ENCODE peak calls at places on chromosomes 5 and 9, in six cellular contexts. I is left ventricle myocardium inferior, E is HepG2, N is PC-3, X is psoas muscle, B is dorsolateral prefrontal cortex. U is an unnamed sample. For H3K27me3, the result is how much of the 10 kb centered on the place peaks cover.

GRCh38 chr5:71830626-71831539 is 111.8 kb downstream of the CARTPT start:
- DNase-seq in B (peak), N (peak), I (peak), E (no peak), X (peak), U (no peak)

GRCh38 chr5:177531209-177531940 is 14.6 kb upstream of the DDX41 start:
- DNase-seq in X (no peak), B (no peak), E (no peak), I (no peak), N (peak), U (no peak)

GRCh38 chr9:120692901-120693573 is 21.2 kb downstream of the MEGF9 start:
- DNase-seq in X (no peak), N (no peak), B (no peak), I (no peak), E (no peak), U (no peak)

GRCh38 chr5:109062669-109063068 is 315.0 kb downstream of the FER start:
- DNase-seq in N (no peak), X (no peak), I (no peak), B (no peak), E (no peak), U (no peak)

GRCh38 chr9:221989-222776 is 7.5 kb downstream of the DOCK8 start:
- DNase-seq in N (no peak), I (no peak), E (peak), B (no peak), X (no peak), U (no peak)

GRCh38 chr5:7218146-7218545 is 177.8 kb upstream of the ADCY2 start:
- DNase-seq in I (no peak), B (no peak), E (no peak), X (no peak), N (no peak), U (no peak)

GRCh38 chr9:122453677-122454135 is 24.0 kb downstream of the OR1J1 start:
- DNase-seq in B (no peak), I (no peak), X (no peak), E (no peak), N (no peak), U (no peak)

GRCh38 chr5:1747079-1747802 is 52.4 kb downstream of the MRPL36 start:
- DNase-seq in B (no peak), N (no peak), E (no peak), X (peak), I (no peak), U (no peak)

GRCh38 chr9:75715360-75715759 is 175.1 kb upstream of the PCSK5 start:
- DNase-seq in B (no peak), N (no peak), E (no peak), I (no peak), X (no peak), U (no peak)

GRCh38 chr5:157540707-157541451 is 34.7 kb downstream of the ADAM19 start:
- DNase-seq in B (peak), E (no peak), X (peak), N (no peak), I (peak), U (no peak)

GRCh38 chr5:2306711-2307110 is 424.0 kb upstream of the IRX4 start:
- DNase-seq in E (no peak), B (no peak), I (no peak), X (no peak), N (no peak), U (no peak)

GRCh38 chr9:108877524-108877923 is 15.5 kb downstream of the ACTL7A start:
- DNase-seq in I (no peak), E (no peak), N (no peak), B (no peak), X (no peak), U (no peak)
- H3K27me3 ChIP-seq in I (under half), E (under half), N (under half), B (under half), X (under half), U (under half)

GRCh38 chr5:136510481-136510880 is 145.1 kb upstream of the TRPC7 start:
- DNase-seq in B (no peak), X (no peak), N (no peak), I (no peak), E (no peak), U (no peak)
- TF ChIP-seq CTCF in B (no peak), X (no peak), N (no peak), I (no peak), E (no peak), U (no peak)

GRCh38 chr9:33158555-33159057 is 8.5 kb downstream of the B4GALT1 start:
- DNase-seq in X (no peak), B (no peak), I (no peak), N (no peak), E (no peak), U (no peak)
- H3K27ac ChIP-seq in X (peak), B (peak), I (peak), N (peak), E (peak), U (peak)

GRCh38 chr9:34459941-34460340 is 1.3 kb downstream of the DNAI1 start:
- DNase-seq in N (no peak), I (no peak), X (no peak), E (no peak), B (no peak), U (no peak)

GRCh38 chr9:34463901-34464232 is 5.3 kb downstream of the DNAI1 start:
- DNase-seq in E (no peak), X (no peak), I (no peak), N (no peak), B (no peak), U (no peak)

GRCh38 chr9:34465468-34465867 is 6.9 kb downstream of the DNAI1 start:
- DNase-seq in X (no peak), E (no peak), B (no peak), N (no peak), I (no peak), U (no peak)

GRCh38 chr9:34464571-34464970 is 6.0 kb downstream of the DNAI1 start:
- DNase-seq in E (no peak), N (no peak), B (no peak), I (no peak), X (no peak), U (no peak)

GRCh38 chr9:34463098-34463900 is 4.7 kb downstream of the DNAI1 start:
- DNase-seq in E (no peak), I (no peak), X (no peak), B (peak), N (peak), U (no peak)
- H3K27me3 ChIP-seq in E (under half), I (under half), X (under half), B (under half), N (under half), U (under half)

DNA sequence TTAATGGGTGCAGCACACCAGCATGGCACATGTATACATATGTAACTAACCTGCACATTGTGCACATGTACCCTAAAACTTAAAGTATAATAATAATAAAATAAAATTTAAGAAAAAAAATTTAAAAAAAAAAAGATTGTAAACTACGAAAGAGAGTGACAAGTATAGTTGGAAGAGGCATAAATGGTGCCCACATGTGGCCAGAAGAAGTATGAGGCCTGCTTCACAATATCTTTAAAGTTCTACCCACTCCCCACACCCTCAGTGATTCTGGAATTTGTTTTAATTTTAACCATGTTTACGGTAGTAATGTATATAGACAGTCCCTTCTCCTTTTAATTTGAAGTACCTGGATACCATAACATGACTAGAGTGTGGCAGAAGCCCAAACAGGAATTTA is 172.7 kb downstream of the CHSY3 start:
- DNase-seq in X (no peak), B (no peak), E (no peak), N (no peak), I (no peak), U (no peak)
- TF ChIP-seq CTCF in X (no peak), B (no peak), E (no peak), N (peak), I (no peak), U (no peak)

DNA sequence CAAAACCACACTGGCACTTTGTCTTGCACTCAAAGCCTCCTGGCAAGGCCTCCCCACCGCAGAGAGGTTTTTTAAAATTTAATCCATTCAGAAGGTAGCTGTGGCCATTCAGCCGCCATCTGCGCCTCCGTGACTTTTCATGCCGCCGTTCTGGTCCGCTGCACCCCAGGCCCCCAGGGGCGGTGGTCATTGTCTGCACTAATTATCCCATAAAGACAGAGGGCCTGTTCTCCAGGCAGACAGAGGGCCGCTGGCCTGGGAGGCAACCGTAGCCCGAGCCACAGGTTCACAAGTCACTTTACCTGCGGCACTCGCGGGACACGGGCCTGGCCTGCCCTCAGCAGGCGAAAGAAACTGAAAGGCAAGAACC is 49.4 kb downstream of the EXD3 start:
- DNase-seq in I (no peak), E (no peak), B (no peak), X (peak), N (no peak), U (no peak)
- H3K27ac ChIP-seq in I (no peak), E (no peak), B (no peak), X (no peak), N (no peak), U (no peak)

GRCh38 chr5:93221-93980 is 1.4 kb downstream of the PLEKHG4B start:
- DNase-seq in B (no peak), N (no peak), E (no peak), X (no peak), I (no peak), U (no peak)

GRCh38 chr5:92391-93220 is 638 bp downstream of the PLEKHG4B start:
- DNase-seq in N (no peak), B (no peak), I (no peak), E (no peak), X (no peak), U (no peak)

GRCh38 chr5:91556-92263 is at the start of gene PLEKHG4B:
- DNase-seq in N (no peak), X (no peak), I (no peak), E (no peak), B (no peak), U (no peak)

GRCh38 chr5:89337-90286 is 2.4 kb upstream of the PLEKHG4B start:
- DNase-seq in N (no peak), I (no peak), X (no peak), B (no peak), E (no peak), U (no peak)

GRCh38 chr5:90590-91547 is 1.1 kb upstream of the PLEKHG4B start:
- DNase-seq in I (no peak), X (no peak), E (no peak), B (no peak), N (no peak), U (no peak)
- H3K27me3 ChIP-seq in I (half or more), X (half or more), E (half or more), B (under half), N (half or more), U (half or more)

GRCh38 chr5:102974177-102974576 is 145.8 kb downstream of the GIN1 start:
- DNase-seq in E (no peak), B (no peak), X (no peak), I (no peak), N (peak), U (no peak)

GRCh38 chr5:102975457-102976182 is 144.3 kb downstream of the GIN1 start:
- DNase-seq in B (no peak), I (no peak), X (no peak), N (peak), E (no peak), U (no peak)

GRCh38 chr5:102975040-102975439 is 144.9 kb downstream of the GIN1 start:
- DNase-seq in N (no peak), E (no peak), X (no peak), I (no peak), B (no peak), U (no peak)

DNA sequence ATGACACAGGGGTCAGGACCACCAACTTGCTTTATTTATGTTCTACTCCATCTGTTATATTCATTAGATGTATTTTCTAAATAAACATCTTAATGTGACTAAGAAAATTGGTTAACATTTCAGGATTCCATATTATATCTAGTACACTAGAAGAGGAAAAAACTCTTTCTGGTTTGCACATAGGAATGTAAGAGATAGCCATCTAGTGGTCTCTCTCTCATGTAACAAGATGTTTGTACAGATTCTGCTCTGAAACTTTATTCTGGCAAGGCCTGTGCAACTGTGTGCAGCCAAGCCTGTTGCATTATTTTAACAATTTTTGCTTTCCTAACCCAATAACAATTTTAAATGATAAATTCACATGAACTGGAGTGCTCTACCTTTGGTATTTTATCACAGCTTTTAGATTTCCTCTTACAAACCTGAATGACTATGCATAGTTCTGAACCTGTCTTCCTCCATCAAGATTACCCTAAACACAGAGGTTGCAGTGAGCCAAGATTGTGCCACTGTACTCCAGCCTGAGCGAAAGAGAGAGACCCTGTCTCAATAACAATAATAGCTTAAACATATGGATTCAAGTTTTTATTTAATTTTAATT is 148.1 kb downstream of the GIN1 start:
- DNase-seq in E (peak), I (no peak), X (no peak), B (no peak), N (peak), U (no peak)
- TF ChIP-seq CTCF in E (peak), I (peak), X (peak), B (peak), N (peak), U (no peak)